ENCODE peak calls at places on chromosomes 11 and 22, in six cellular contexts. One of them, this sample, is unnamed.

GRCh38 chr11:65892661-65893317 is 2.3 kb downstream of the CCDC85B start:
- DNase-seq in IMR-90: no peak
- DNase-seq in A549: no peak
- DNase-seq in K562: no peak
- DNase-seq in GM12878: no peak
- DNase-seq in HepG2: no peak
- DNase-seq in this sample: no peak

GRCh38 chr22:46622081-46622521 is 1.9 kb downstream of the GRAMD4 start:
- DNase-seq in IMR-90: no peak
- DNase-seq in A549: no peak
- DNase-seq in K562: no peak
- DNase-seq in GM12878: no peak
- DNase-seq in HepG2: no peak
- DNase-seq in this sample: peak; percentile 89

GRCh38 chr11:125464266-125464662 is 31.8 kb downstream of the FEZ1 start:
- DNase-seq in IMR-90: peak; percentile 70
- DNase-seq in A549: peak; percentile 35
- DNase-seq in K562: peak; percentile 42
- DNase-seq in GM12878: no peak
- DNase-seq in HepG2: no peak
- DNase-seq in this sample: no peak

GRCh38 chr22:28402539-28402938 is 277.1 kb downstream of the TTC28 start:
- DNase-seq in IMR-90: no peak
- DNase-seq in A549: no peak
- DNase-seq in K562: no peak
- DNase-seq in GM12878: peak; percentile 24
- DNase-seq in HepG2: no peak
- DNase-seq in this sample: no peak

GRCh38 chr22:50468626-50469025 is 6.2 kb downstream of the SBF1 start:
- DNase-seq in IMR-90: no peak
- DNase-seq in A549: no peak
- DNase-seq in K562: no peak
- DNase-seq in GM12878: no peak
- DNase-seq in HepG2: no peak
- DNase-seq in this sample: no peak

GRCh38 chr11:124839051-124839971 is 25.9 kb upstream of the ROBO3 start:
- DNase-seq in IMR-90: no peak
- DNase-seq in A549: no peak
- DNase-seq in K562: no peak
- DNase-seq in GM12878: no peak
- DNase-seq in HepG2: no peak
- DNase-seq in this sample: peak; percentile 58

GRCh38 chr11:9228086-9228485 is 37.1 kb downstream of the DENND5A start:
- DNase-seq in IMR-90: no peak
- DNase-seq in A549: no peak
- DNase-seq in K562: no peak
- DNase-seq in GM12878: no peak
- DNase-seq in HepG2: no peak
- DNase-seq in this sample: no peak

GRCh38 chr11:88849368-88849767 is 216.4 kb downstream of the GRM5 start:
- DNase-seq in IMR-90: peak; percentile 68
- DNase-seq in A549: no peak
- DNase-seq in K562: no peak
- DNase-seq in GM12878: no peak
- DNase-seq in HepG2: no peak
- DNase-seq in this sample: no peak

GRCh38 chr11:109320595-109320994 is 101.4 kb upstream of the C11orf87 start:
- DNase-seq in IMR-90: peak; percentile 34
- DNase-seq in A549: peak; percentile 2
- DNase-seq in K562: no peak
- DNase-seq in GM12878: no peak
- DNase-seq in HepG2: no peak
- DNase-seq in this sample: no peak

GRCh38 chr11:96014234-96014633 is 90.3 kb upstream of the MTMR2 start:
- DNase-seq in IMR-90: peak; percentile 61
- DNase-seq in A549: peak; percentile 14
- DNase-seq in K562: no peak
- DNase-seq in GM12878: peak; percentile 36
- DNase-seq in HepG2: peak; percentile 97
- DNase-seq in this sample: no peak

GRCh38 chr11:30697032-30697431 is 110.9 kb upstream of the MPPED2 start:
- DNase-seq in IMR-90: no peak
- DNase-seq in A549: no peak
- DNase-seq in K562: no peak
- DNase-seq in GM12878: no peak
- DNase-seq in HepG2: no peak
- DNase-seq in this sample: no peak

GRCh38 chr11:120205596-120206161 is 5.2 kb upstream of the OAF start:
- DNase-seq in IMR-90: peak; percentile 86
- DNase-seq in A549: peak; percentile 10
- DNase-seq in K562: no peak
- DNase-seq in GM12878: no peak
- DNase-seq in HepG2: no peak
- DNase-seq in this sample: no peak

GRCh38 chr11:92302766-92303165 is 78.1 kb downstream of the FAT3 start:
- DNase-seq in IMR-90: peak; percentile 18
- DNase-seq in A549: no peak
- DNase-seq in K562: no peak
- DNase-seq in GM12878: no peak
- DNase-seq in HepG2: no peak
- DNase-seq in this sample: no peak

GRCh38 chr11:68954970-68955958 is 25.5 kb downstream of the MRGPRD start:
- DNase-seq in IMR-90: peak; percentile 45
- DNase-seq in A549: peak; percentile 17
- DNase-seq in K562: peak; percentile 67
- DNase-seq in GM12878: no peak
- DNase-seq in HepG2: no peak
- DNase-seq in this sample: no peak

GRCh38 chr11:34798985-34799384 is 117.2 kb downstream of the APIP start:
- DNase-seq in IMR-90: no peak
- DNase-seq in A549: no peak
- DNase-seq in K562: no peak
- DNase-seq in GM12878: no peak
- DNase-seq in HepG2: no peak
- DNase-seq in this sample: no peak

GRCh38 chr11:72824020-72824419 is 9.8 kb downstream of the ATG16L2 start:
- DNase-seq in IMR-90: no peak
- DNase-seq in A549: no peak
- DNase-seq in K562: no peak
- DNase-seq in GM12878: no peak
- DNase-seq in HepG2: no peak
- DNase-seq in this sample: no peak

GRCh38 chr11:129852125-129852740 is 36.6 kb downstream of the TMEM45B start:
- DNase-seq in IMR-90: no peak
- DNase-seq in A549: no peak
- DNase-seq in K562: no peak
- DNase-seq in GM12878: no peak
- DNase-seq in HepG2: no peak
- DNase-seq in this sample: no peak

GRCh38 chr22:35343664-35344550 is 37.0 kb upstream of the HMOX1 start:
- DNase-seq in IMR-90: no peak
- DNase-seq in A549: no peak
- DNase-seq in K562: no peak
- DNase-seq in GM12878: no peak
- DNase-seq in HepG2: no peak
- DNase-seq in this sample: no peak

GRCh38 chr11:79486239-79486984 is 45.6 kb upstream of the TENM4 start:
- DNase-seq in IMR-90: no peak
- DNase-seq in A549: no peak
- DNase-seq in K562: no peak
- DNase-seq in GM12878: no peak
- DNase-seq in HepG2: no peak
- DNase-seq in this sample: no peak

GRCh38 chr11:130727715-130728114 is 188.6 kb downstream of the SNX19 start:
- DNase-seq in IMR-90: no peak
- DNase-seq in A549: no peak
- DNase-seq in K562: no peak
- DNase-seq in GM12878: no peak
- DNase-seq in HepG2: no peak
- DNase-seq in this sample: no peak

GRCh38 chr11:2314525-2315394 is 12.9 kb downstream of the TSPAN32 start:
- DNase-seq in IMR-90: peak; percentile 60
- DNase-seq in A549: no peak
- DNase-seq in K562: no peak
- DNase-seq in GM12878: no peak
- DNase-seq in HepG2: no peak
- DNase-seq in this sample: peak; percentile 95

GRCh38 chr11:28632338-28632737 is 524.1 kb downstream of the METTL15 start:
- DNase-seq in IMR-90: peak; percentile 55
- DNase-seq in A549: peak; percentile 52
- DNase-seq in K562: no peak
- DNase-seq in GM12878: no peak
- DNase-seq in HepG2: no peak
- DNase-seq in this sample: no peak

DNA sequence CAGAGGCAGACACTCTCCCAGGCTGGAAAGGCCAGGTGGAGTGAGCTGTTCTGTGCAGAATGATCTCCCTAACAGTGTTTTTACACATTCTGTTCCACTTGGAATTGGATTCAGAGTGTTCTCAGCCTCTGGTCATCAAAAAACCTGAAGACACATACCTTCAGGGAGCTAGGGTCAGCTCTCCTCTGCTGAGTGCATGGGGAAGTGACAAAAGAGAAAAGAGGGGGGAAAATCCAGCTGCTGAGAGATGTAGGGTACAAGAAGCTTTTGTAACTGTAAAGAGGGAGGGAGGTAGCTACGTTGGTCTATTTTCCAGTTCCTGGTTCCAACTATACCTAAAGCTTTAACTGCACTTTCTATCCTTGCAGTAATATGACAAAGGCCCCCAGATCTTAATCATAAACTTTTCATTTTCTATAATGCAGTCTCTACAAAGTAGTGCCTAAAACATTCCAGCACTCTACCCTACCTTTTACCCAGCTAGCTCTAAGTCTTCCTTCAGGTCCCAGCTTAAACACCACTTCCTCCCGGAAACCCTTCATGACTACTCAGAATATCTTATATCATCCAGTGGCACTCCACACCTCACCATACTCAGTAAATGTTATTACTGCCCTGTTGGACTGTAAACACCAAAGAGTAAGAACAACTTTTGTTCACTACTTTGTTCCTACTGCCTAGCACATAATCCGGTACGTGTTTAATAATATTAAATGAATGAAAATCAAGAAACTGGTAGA is 9.2 kb downstream of the MAPK1 start:
- DNase-seq in IMR-90: no peak
- DNase-seq in A549: no peak
- DNase-seq in K562: no peak
- DNase-seq in GM12878: no peak
- DNase-seq in HepG2: no peak
- DNase-seq in this sample: no peak
- H3K4me1 ChIP-seq in IMR-90: peaks cover 14% of the 10 kb centered on the region
- H3K4me1 ChIP-seq in A549: peaks cover 39% of the 10 kb centered on the region
- H3K4me1 ChIP-seq in K562: peaks cover 65% of the 10 kb centered on the region
- H3K4me1 ChIP-seq in GM12878: peaks cover 18% of the 10 kb centered on the region
- H3K4me1 ChIP-seq in HepG2: peaks cover 89% of the 10 kb centered on the region
- H3K4me1 ChIP-seq in this sample: peaks cover 9% of the 10 kb centered on the region

GRCh38 chr11:18204220-18204619 is 31.6 kb downstream of the MRGPRX4 start:
- DNase-seq in IMR-90: no peak
- DNase-seq in A549: no peak
- DNase-seq in K562: no peak
- DNase-seq in GM12878: no peak
- DNase-seq in HepG2: no peak
- DNase-seq in this sample: no peak

GRCh38 chr11:18209058-18209457 is 27.5 kb downstream of the SAA4 start:
- DNase-seq in IMR-90: no peak
- DNase-seq in A549: no peak
- DNase-seq in K562: no peak
- DNase-seq in GM12878: no peak
- DNase-seq in HepG2: no peak
- DNase-seq in this sample: no peak

GRCh38 chr11:18203723-18204122 is 31.1 kb downstream of the MRGPRX4 start:
- DNase-seq in IMR-90: peak; percentile 14
- DNase-seq in A549: peak; percentile 28
- DNase-seq in K562: peak; percentile 59
- DNase-seq in GM12878: no peak
- DNase-seq in HepG2: peak; percentile 31
- DNase-seq in this sample: peak; percentile 69

GRCh38 chr11:18204771-18205170 is 31.8 kb downstream of the SAA4 start:
- DNase-seq in IMR-90: no peak
- DNase-seq in A549: no peak
- DNase-seq in K562: no peak
- DNase-seq in GM12878: no peak
- DNase-seq in HepG2: no peak
- DNase-seq in this sample: no peak
- TF ChIP-seq RFX5 in IMR-90: no peak
- TF ChIP-seq RFX5 in A549: no peak
- TF ChIP-seq RFX5 in K562: no peak
- TF ChIP-seq RFX5 in GM12878: no peak
- TF ChIP-seq RFX5 in HepG2: no peak
- TF ChIP-seq RFX5 in this sample: no peak

GRCh38 chr22:31295831-31296230 is 3.5 kb upstream of the PIK3IP1 start:
- DNase-seq in IMR-90: peak; percentile 27
- DNase-seq in A549: no peak
- DNase-seq in K562: peak; percentile 40
- DNase-seq in GM12878: no peak
- DNase-seq in HepG2: no peak
- DNase-seq in this sample: no peak

GRCh38 chr22:31295413-31295812 is 3.1 kb upstream of the PIK3IP1 start:
- DNase-seq in IMR-90: no peak
- DNase-seq in A549: no peak
- DNase-seq in K562: no peak
- DNase-seq in GM12878: no peak
- DNase-seq in HepG2: no peak
- DNase-seq in this sample: no peak

GRCh38 chr22:31300896-31301295 is 8.6 kb upstream of the PIK3IP1 start:
- DNase-seq in IMR-90: no peak
- DNase-seq in A549: no peak
- DNase-seq in K562: no peak
- DNase-seq in GM12878: no peak
- DNase-seq in HepG2: peak; percentile 41
- DNase-seq in this sample: no peak

GRCh38 chr22:31291716-31292644 is at the start of gene PIK3IP1:
- DNase-seq in IMR-90: peak; percentile 91
- DNase-seq in A549: peak; percentile 79
- DNase-seq in K562: peak; percentile 64
- DNase-seq in GM12878: peak; percentile 41
- DNase-seq in HepG2: peak; percentile 77
- DNase-seq in this sample: peak; percentile 83

GRCh38 chr22:31296258-31296657 is 4.0 kb upstream of the PIK3IP1 start:
- DNase-seq in IMR-90: peak; percentile 58
- DNase-seq in A549: no peak
- DNase-seq in K562: no peak
- DNase-seq in GM12878: no peak
- DNase-seq in HepG2: no peak
- DNase-seq in this sample: no peak
- H3K4me1 ChIP-seq in IMR-90: peaks cover 8% of the 10 kb centered on the region
- H3K4me1 ChIP-seq in A549: peaks cover 19% of the 10 kb centered on the region
- H3K4me1 ChIP-seq in K562: peaks cover 18% of the 10 kb centered on the region
- H3K4me1 ChIP-seq in GM12878: peaks cover 4% of the 10 kb centered on the region
- H3K4me1 ChIP-seq in HepG2: peaks cover 30% of the 10 kb centered on the region
- H3K4me1 ChIP-seq in this sample: peaks cover 16% of the 10 kb centered on the region

DNA sequence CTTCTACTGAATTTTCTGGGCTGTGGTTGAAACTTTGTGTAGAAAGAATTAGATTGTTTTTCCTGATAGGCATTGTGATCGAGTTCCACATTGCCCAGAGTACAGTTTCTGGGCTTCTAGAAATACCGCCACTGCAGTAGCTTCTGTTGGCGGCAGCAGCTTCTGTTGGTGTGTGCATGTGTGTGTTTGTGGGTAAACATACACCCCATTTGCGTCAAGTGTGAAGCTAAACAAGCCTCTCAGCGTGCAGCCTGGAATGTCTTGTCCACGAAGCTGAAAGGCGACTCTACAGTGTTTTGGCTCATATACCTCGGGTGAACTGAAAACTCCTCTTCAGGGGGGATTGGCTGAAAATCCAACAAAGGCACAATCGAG is 112.0 kb upstream of the E2F8 start:
- DNase-seq in IMR-90: no peak
- DNase-seq in A549: no peak
- DNase-seq in K562: no peak
- DNase-seq in GM12878: no peak
- DNase-seq in HepG2: no peak
- DNase-seq in this sample: no peak
- TF ChIP-seq RFX5 in IMR-90: no peak
- TF ChIP-seq RFX5 in A549: no peak
- TF ChIP-seq RFX5 in K562: no peak
- TF ChIP-seq RFX5 in GM12878: no peak
- TF ChIP-seq RFX5 in HepG2: no peak
- TF ChIP-seq RFX5 in this sample: no peak

This sample was measured in SK-N-SH.